ENCODE peak calls at places on chromosomes 3 and 15, in nine cellular contexts. B is transverse colon, J is GM23338, D is HCT116, S is breast epithelium, K is SK-N-SH, U is H1, W is K562, G is endothelial cell of umbilical vein. V is an unnamed sample.

GRCh38 chr3:51371943-51372557 is 13.0 kb upstream of the MANF start:
- DNase-seq in B (peak; percentile 44), J (peak; percentile 92), D (peak; percentile 51), S (no peak), K (peak; percentile 56), U (peak; percentile 73), W (peak; percentile 31), G (peak; percentile 71), V (no peak)

GRCh38 chr3:4645468-4645867 is 152.3 kb downstream of the ITPR1 start:
- DNase-seq in B (no peak), J (no peak), D (no peak), S (no peak), K (no peak), U (no peak), W (no peak), G (no peak), V (no peak)

GRCh38 chr3:11220230-11220629 is 52.0 kb upstream of the ATG7 start:
- DNase-seq in B (no peak), J (peak; percentile 36), D (no peak), S (no peak), K (no peak), U (no peak), W (no peak), G (no peak), V (no peak)

GRCh38 chr3:88985491-88985890 is 121.9 kb upstream of the EPHA3 start:
- DNase-seq in B (no peak), J (no peak), D (no peak), S (no peak), K (no peak), U (no peak), W (no peak), G (no peak), V (no peak)

GRCh38 chr3:3165241-3165640 is 14.2 kb downstream of the CRBN start:
- DNase-seq in B (no peak), J (no peak), D (no peak), S (no peak), K (no peak), U (no peak), W (no peak), G (no peak), V (no peak)

GRCh38 chr15:96720251-96720650 is 389.8 kb downstream of the NR2F2 start:
- DNase-seq in B (no peak), J (no peak), D (no peak), S (no peak), K (no peak), U (no peak), W (no peak), G (no peak), V (no peak)

GRCh38 chr15:43514241-43515057 is 3.0 kb upstream of the MAP1A start:
- DNase-seq in B (peak; percentile 22), J (peak; percentile 87), D (no peak), S (no peak), K (peak; percentile 57), U (peak; percentile 64), W (peak; percentile 59), G (peak; percentile 30), V (no peak)

GRCh38 chr3:108312656-108313055 is 16.3 kb downstream of the HHLA2 start:
- DNase-seq in B (no peak), J (no peak), D (no peak), S (no peak), K (no peak), U (no peak), W (no peak), G (no peak), V (no peak)

GRCh38 chr3:184811034-184811433 is 932 bp upstream of the VPS8 start:
- DNase-seq in B (no peak), J (no peak), D (no peak), S (no peak), K (no peak), U (no peak), W (no peak), G (no peak), V (peak; percentile 47)

GRCh38 chr3:41317718-41318117 is 118.4 kb downstream of the CTNNB1 start:
- DNase-seq in B (no peak), J (no peak), D (no peak), S (no peak), K (no peak), U (no peak), W (no peak), G (peak; percentile 11), V (peak; percentile 17)

GRCh38 chr15:40873625-40874561 is at the start of gene RHOV:
- DNase-seq in B (peak; percentile 85), J (peak; percentile 96), D (peak; percentile 67), S (peak; percentile 83), K (peak; percentile 92), U (peak; percentile 87), W (peak; percentile 94), G (peak; percentile 43), V (no peak)

GRCh38 chr3:182139627-182140357 is 428.1 kb downstream of the SOX2 start:
- DNase-seq in B (no peak), J (peak; percentile 79), D (no peak), S (no peak), K (no peak), U (peak; percentile 51), W (no peak), G (no peak), V (no peak)

GRCh38 chr15:61080209-61081027 is 148.7 kb downstream of the RORA start:
- DNase-seq in B (no peak), J (no peak), D (no peak), S (no peak), K (no peak), U (no peak), W (no peak), G (no peak), V (no peak)

GRCh38 chr3:126058666-126059065 is 25.3 kb downstream of the SLC41A3 start:
- DNase-seq in B (no peak), J (no peak), D (no peak), S (no peak), K (no peak), U (no peak), W (no peak), G (no peak), V (no peak)

GRCh38 chr3:126056123-126056522 is 27.8 kb downstream of the SLC41A3 start:
- DNase-seq in B (no peak), J (no peak), D (no peak), S (no peak), K (peak; percentile 2), U (no peak), W (no peak), G (no peak), V (peak; percentile 62)

GRCh38 chr3:126057547-126057819 is 26.4 kb downstream of the SLC41A3 start:
- DNase-seq in B (no peak), J (no peak), D (no peak), S (no peak), K (no peak), U (no peak), W (no peak), G (no peak), V (no peak)

GRCh38 chr3:126057936-126058335 is 26.0 kb downstream of the SLC41A3 start:
- DNase-seq in B (no peak), J (no peak), D (no peak), S (no peak), K (no peak), U (no peak), W (no peak), G (no peak), V (no peak)

DNA sequence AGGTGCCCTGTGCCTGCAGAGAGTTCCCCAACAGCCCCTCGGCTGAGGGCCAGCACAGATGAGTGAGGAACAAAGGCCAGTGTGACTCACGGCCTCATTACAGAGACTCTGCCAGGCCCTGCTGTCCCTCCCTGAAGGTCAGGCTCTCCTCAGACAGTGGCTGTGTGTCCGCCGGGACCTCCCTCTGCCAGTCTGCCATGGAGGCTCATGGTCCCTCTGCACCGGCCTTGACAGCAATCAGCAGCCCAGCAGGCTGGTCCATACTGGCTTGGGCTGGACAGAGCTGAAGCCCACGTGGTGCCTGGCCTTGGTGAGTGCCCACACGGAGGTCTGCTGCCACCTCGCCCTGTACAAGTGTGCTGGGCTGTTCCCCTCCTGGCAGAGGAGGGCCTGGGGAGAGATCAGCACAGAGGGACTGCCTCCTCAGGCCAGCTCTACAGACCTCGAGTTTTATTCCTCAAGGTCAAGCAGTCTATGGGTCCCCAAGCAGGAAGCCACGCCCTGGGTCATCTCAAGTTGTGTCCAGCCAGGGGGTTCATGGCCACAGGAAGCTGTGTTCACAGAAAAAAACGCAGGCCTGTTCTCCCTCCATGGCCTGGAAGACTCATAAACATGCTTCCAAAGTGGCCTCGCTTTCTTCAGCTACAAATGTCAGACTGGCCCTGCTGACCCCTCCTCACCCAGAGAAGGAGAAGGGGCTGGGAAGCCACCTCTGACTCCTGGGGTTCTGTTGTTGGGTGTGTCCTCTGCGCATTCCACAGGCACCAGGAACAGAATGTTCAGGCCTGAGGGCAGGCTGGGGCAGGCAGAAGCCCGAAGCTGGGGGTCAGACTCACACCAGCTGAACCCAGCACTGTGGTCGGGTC is 27.0 kb downstream of the SLC41A3 start:
- DNase-seq in B (no peak), J (no peak), D (no peak), S (no peak), K (peak; percentile 3), U (no peak), W (peak; percentile 27), G (peak; percentile 19), V (peak; percentile 87)
- H3K4me1 ChIP-seq in B (no peaks in the 10 kb centered on the region), J (no peaks in the 10 kb centered on the region), D (peaks cover 26% of the 10 kb centered on the region), S (no peaks in the 10 kb centered on the region), K (no peaks in the 10 kb centered on the region), U (peaks cover 3% of the 10 kb centered on the region), W (peaks cover 10% of the 10 kb centered on the region), G (no peaks in the 10 kb centered on the region), V (peaks cover 9% of the 10 kb centered on the region)

GRCh38 chr3:65955792-65956477 is 82.8 kb downstream of the MAGI1 start:
- DNase-seq in B (peak; percentile 42), J (no peak), D (peak; percentile 77), S (no peak), K (no peak), U (no peak), W (no peak), G (peak; percentile 46), V (no peak)
- TF ChIP-seq POLR2AphosphoS5 in B (no peak), J (no peak), D (peak; percentile 23), S (no peak), K (peak; percentile 50), U (no peak), W (no peak), G (peak; percentile 39), V (no peak)

GRCh38 chr3:193911784-193912183 is 224.2 kb upstream of the HES1 start:
- DNase-seq in B (no peak), J (no peak), D (no peak), S (no peak), K (no peak), U (no peak), W (no peak), G (peak; percentile 12), V (no peak)
- H3K4me1 ChIP-seq in B (peaks cover 5% of the 10 kb centered on the region), J (peaks cover 14% of the 10 kb centered on the region), D (peaks cover 3% of the 10 kb centered on the region), S (no peaks in the 10 kb centered on the region), K (no peaks in the 10 kb centered on the region), U (peaks cover 4% of the 10 kb centered on the region), W (peaks cover 30% of the 10 kb centered on the region), G (peaks cover 7% of the 10 kb centered on the region), V (peaks cover 30% of the 10 kb centered on the region)

GRCh38 chr3:194956697-194957396 is 271.2 kb downstream of the FAM43A start:
- DNase-seq in B (no peak), J (no peak), D (no peak), S (no peak), K (no peak), U (no peak), W (no peak), G (no peak), V (no peak)
- TF ChIP-seq POLR2AphosphoS5 in B (no peak), J (no peak), D (no peak), S (no peak), K (no peak), U (no peak), W (no peak), G (no peak), V (no peak)

GRCh38 chr3:53161345-53161819 is 373 bp downstream of the PRKCD start:
- DNase-seq in B (peak; percentile 57), J (no peak), D (no peak), S (no peak), K (no peak), U (no peak), W (no peak), G (peak; percentile 14), V (no peak)
- H3K4me1 ChIP-seq in B (peaks cover 62% of the 10 kb centered on the region), J (peaks cover 30% of the 10 kb centered on the region), D (peaks cover 50% of the 10 kb centered on the region), S (peaks cover 20% of the 10 kb centered on the region), K (peaks cover 6% of the 10 kb centered on the region), U (peaks cover 35% of the 10 kb centered on the region), W (peaks cover 36% of the 10 kb centered on the region), G (peaks cover 23% of the 10 kb centered on the region), V (peaks cover 77% of the 10 kb centered on the region)

V was measured in esophagus muscularis mucosa.